ENCODE peak calls at places on chromosomes 7 and 10, in four cellular contexts. One of them, this sample, is unnamed.

GRCh38 chr7:134495546-134495945 is 31.8 kb upstream of the AKR1B10 start:
- DNase-seq in midbrain: no peak
- DNase-seq in activated T-cell treated with anti-CD3 and anti-CD28 coated beads, Interleukin-2, amount 50 U/mL, for 72 hours: no peak
- DNase-seq in stimulated activated CD4-positive, alpha-beta T cell treated with anti-CD3 and anti-CD28 coated beads, Interleukin-1b, Interleukin-23, amount 100 ng/mL, for 24 hours: no peak
- DNase-seq in this sample: no peak

GRCh38 chr10:65570143-65571010 is 1355.5 kb upstream of the LRRTM3 start:
- DNase-seq in midbrain: no peak
- DNase-seq in activated T-cell treated with anti-CD3 and anti-CD28 coated beads, Interleukin-2, amount 50 U/mL, for 72 hours: no peak
- DNase-seq in stimulated activated CD4-positive, alpha-beta T cell treated with anti-CD3 and anti-CD28 coated beads, Interleukin-1b, Interleukin-23, amount 100 ng/mL, for 24 hours: no peak
- DNase-seq in this sample: no peak

GRCh38 chr7:50954716-50955115 is 172.0 kb upstream of the GRB10 start:
- DNase-seq in midbrain: no peak
- DNase-seq in activated T-cell treated with anti-CD3 and anti-CD28 coated beads, Interleukin-2, amount 50 U/mL, for 72 hours: no peak
- DNase-seq in stimulated activated CD4-positive, alpha-beta T cell treated with anti-CD3 and anti-CD28 coated beads, Interleukin-1b, Interleukin-23, amount 100 ng/mL, for 24 hours: no peak
- DNase-seq in this sample: no peak

GRCh38 chr10:77195101-77195500 is 442.5 kb downstream of the KCNMA1 start:
- DNase-seq in midbrain: no peak
- DNase-seq in activated T-cell treated with anti-CD3 and anti-CD28 coated beads, Interleukin-2, amount 50 U/mL, for 72 hours: no peak
- DNase-seq in stimulated activated CD4-positive, alpha-beta T cell treated with anti-CD3 and anti-CD28 coated beads, Interleukin-1b, Interleukin-23, amount 100 ng/mL, for 24 hours: no peak
- DNase-seq in this sample: no peak

GRCh38 chr7:101018271-101019167 is 1.4 kb upstream of the MUC17 start:
- DNase-seq in midbrain: no peak
- DNase-seq in activated T-cell treated with anti-CD3 and anti-CD28 coated beads, Interleukin-2, amount 50 U/mL, for 72 hours: peak
- DNase-seq in stimulated activated CD4-positive, alpha-beta T cell treated with anti-CD3 and anti-CD28 coated beads, Interleukin-1b, Interleukin-23, amount 100 ng/mL, for 24 hours: no peak
- DNase-seq in this sample: no peak

GRCh38 chr7:98641646-98642489 is 24.8 kb downstream of the NPTX2 start:
- DNase-seq in midbrain: no peak
- DNase-seq in activated T-cell treated with anti-CD3 and anti-CD28 coated beads, Interleukin-2, amount 50 U/mL, for 72 hours: no peak
- DNase-seq in stimulated activated CD4-positive, alpha-beta T cell treated with anti-CD3 and anti-CD28 coated beads, Interleukin-1b, Interleukin-23, amount 100 ng/mL, for 24 hours: no peak
- DNase-seq in this sample: no peak

GRCh38 chr7:114653391-114654088 is 238.9 kb downstream of the FOXP2 start:
- DNase-seq in midbrain: no peak
- DNase-seq in activated T-cell treated with anti-CD3 and anti-CD28 coated beads, Interleukin-2, amount 50 U/mL, for 72 hours: no peak
- DNase-seq in stimulated activated CD4-positive, alpha-beta T cell treated with anti-CD3 and anti-CD28 coated beads, Interleukin-1b, Interleukin-23, amount 100 ng/mL, for 24 hours: no peak
- DNase-seq in this sample: no peak

GRCh38 chr7:2701832-2702593 is 14.0 kb downstream of the AMZ1 start:
- DNase-seq in midbrain: peak
- DNase-seq in activated T-cell treated with anti-CD3 and anti-CD28 coated beads, Interleukin-2, amount 50 U/mL, for 72 hours: no peak
- DNase-seq in stimulated activated CD4-positive, alpha-beta T cell treated with anti-CD3 and anti-CD28 coated beads, Interleukin-1b, Interleukin-23, amount 100 ng/mL, for 24 hours: no peak
- DNase-seq in this sample: peak

GRCh38 chr7:113015038-113015645 is 71.5 kb downstream of the GPR85 start:
- DNase-seq in midbrain: no peak
- DNase-seq in activated T-cell treated with anti-CD3 and anti-CD28 coated beads, Interleukin-2, amount 50 U/mL, for 72 hours: no peak
- DNase-seq in stimulated activated CD4-positive, alpha-beta T cell treated with anti-CD3 and anti-CD28 coated beads, Interleukin-1b, Interleukin-23, amount 100 ng/mL, for 24 hours: no peak
- DNase-seq in this sample: no peak

GRCh38 chr10:14839305-14839695 is 1.2 kb downstream of the HSPA14 start:
- DNase-seq in midbrain: no peak
- DNase-seq in activated T-cell treated with anti-CD3 and anti-CD28 coated beads, Interleukin-2, amount 50 U/mL, for 72 hours: no peak
- DNase-seq in stimulated activated CD4-positive, alpha-beta T cell treated with anti-CD3 and anti-CD28 coated beads, Interleukin-1b, Interleukin-23, amount 100 ng/mL, for 24 hours: no peak
- DNase-seq in this sample: no peak

GRCh38 chr10:34650156-34650555 is 164.9 kb downstream of the PARD3 start:
- DNase-seq in midbrain: no peak
- DNase-seq in activated T-cell treated with anti-CD3 and anti-CD28 coated beads, Interleukin-2, amount 50 U/mL, for 72 hours: no peak
- DNase-seq in stimulated activated CD4-positive, alpha-beta T cell treated with anti-CD3 and anti-CD28 coated beads, Interleukin-1b, Interleukin-23, amount 100 ng/mL, for 24 hours: no peak
- DNase-seq in this sample: no peak

GRCh38 chr7:25014735-25015134 is 34.8 kb upstream of the OSBPL3 start:
- DNase-seq in midbrain: no peak
- DNase-seq in activated T-cell treated with anti-CD3 and anti-CD28 coated beads, Interleukin-2, amount 50 U/mL, for 72 hours: no peak
- DNase-seq in stimulated activated CD4-positive, alpha-beta T cell treated with anti-CD3 and anti-CD28 coated beads, Interleukin-1b, Interleukin-23, amount 100 ng/mL, for 24 hours: no peak
- DNase-seq in this sample: no peak

GRCh38 chr7:130896898-130897514 is 163.0 kb upstream of the KLF14 start:
- DNase-seq in midbrain: peak
- DNase-seq in activated T-cell treated with anti-CD3 and anti-CD28 coated beads, Interleukin-2, amount 50 U/mL, for 72 hours: peak
- DNase-seq in stimulated activated CD4-positive, alpha-beta T cell treated with anti-CD3 and anti-CD28 coated beads, Interleukin-1b, Interleukin-23, amount 100 ng/mL, for 24 hours: peak
- DNase-seq in this sample: peak

GRCh38 chr10:28948045-28948444 is 270.7 kb downstream of the BAMBI start:
- DNase-seq in midbrain: no peak
- DNase-seq in activated T-cell treated with anti-CD3 and anti-CD28 coated beads, Interleukin-2, amount 50 U/mL, for 72 hours: no peak
- DNase-seq in stimulated activated CD4-positive, alpha-beta T cell treated with anti-CD3 and anti-CD28 coated beads, Interleukin-1b, Interleukin-23, amount 100 ng/mL, for 24 hours: no peak
- DNase-seq in this sample: no peak

GRCh38 chr7:128153436-128153835 is 87.6 kb upstream of the LEP start:
- DNase-seq in midbrain: no peak
- DNase-seq in activated T-cell treated with anti-CD3 and anti-CD28 coated beads, Interleukin-2, amount 50 U/mL, for 72 hours: no peak
- DNase-seq in stimulated activated CD4-positive, alpha-beta T cell treated with anti-CD3 and anti-CD28 coated beads, Interleukin-1b, Interleukin-23, amount 100 ng/mL, for 24 hours: no peak
- DNase-seq in this sample: peak

GRCh38 chr7:68573271-68574000 is 1024.8 kb upstream of the AUTS2 start:
- DNase-seq in midbrain: no peak
- DNase-seq in activated T-cell treated with anti-CD3 and anti-CD28 coated beads, Interleukin-2, amount 50 U/mL, for 72 hours: no peak
- DNase-seq in stimulated activated CD4-positive, alpha-beta T cell treated with anti-CD3 and anti-CD28 coated beads, Interleukin-1b, Interleukin-23, amount 100 ng/mL, for 24 hours: no peak
- DNase-seq in this sample: no peak

This sample was measured in coronary artery.